ENCODE peak calls at places on chromosomes 4 and X, in seven cellular contexts. W, I, T, P, B, M and X are unnamed samples.

GRCh38 chr4:85909851-85910250 is 434.9 kb downstream of the ARHGAP24 start:
- DNase-seq in W (no peak), I (no peak), T (no peak), P (no peak), B (no peak), M (no peak), X (no peak)

GRCh38 chrX:8201896-8202331 is 30.8 kb upstream of the VCX2 start:
- DNase-seq in W (no peak), I (no peak), T (no peak), P (peak), B (no peak), M (no peak), X (no peak)

GRCh38 chrX:29726811-29727210 is 488.6 kb upstream of the MAGEB2 start:
- DNase-seq in W (no peak), I (no peak), T (peak), P (no peak), B (no peak), M (no peak), X (no peak)

GRCh38 chr4:105709081-105709450 is 482 bp downstream of the GSTCD start:
- DNase-seq in W (no peak), I (no peak), T (no peak), P (peak), B (no peak), M (no peak), X (no peak)

GRCh38 chrX:17067534-17067933 is 121.1 kb downstream of the REPS2 start:
- DNase-seq in W (no peak), I (no peak), T (no peak), P (no peak), B (no peak), M (no peak), X (no peak)

GRCh38 chrX:10482262-10482661 is 138.1 kb downstream of the MID1 start:
- DNase-seq in W (no peak), I (peak), T (no peak), P (no peak), B (no peak), M (no peak), X (no peak)

GRCh38 chrX:115339441-115340025 is 50.0 kb downstream of the LUZP4 start:
- DNase-seq in W (no peak), I (no peak), T (no peak), P (no peak), B (no peak), M (no peak), X (no peak)

GRCh38 chrX:93695981-93696380 is 22.0 kb downstream of the FAM133A start:
- DNase-seq in W (no peak), I (no peak), T (no peak), P (no peak), B (no peak), M (no peak), X (no peak)

GRCh38 chr4:30553151-30553550 is 167.0 kb upstream of the PCDH7 start:
- DNase-seq in W (no peak), I (no peak), T (no peak), P (no peak), B (no peak), M (no peak), X (no peak)

GRCh38 chr4:36551697-36552214 is 270.3 kb downstream of the DTHD1 start:
- DNase-seq in W (no peak), I (no peak), T (no peak), P (no peak), B (no peak), M (no peak), X (no peak)

GRCh38 chr4:103137446-103137827 is 37.8 kb upstream of the BDH2 start:
- DNase-seq in W (no peak), I (no peak), T (no peak), P (peak), B (no peak), M (no peak), X (no peak)

GRCh38 chrX:15107367-15107988 is 162.4 kb downstream of the ASB9 start:
- DNase-seq in W (no peak), I (no peak), T (no peak), P (no peak), B (no peak), M (no peak), X (no peak)

GRCh38 chrX:140766024-140766611 is 56.6 kb downstream of the LINC00632 start:
- DNase-seq in W (no peak), I (peak), T (no peak), P (peak), B (no peak), M (peak), X (peak)

GRCh38 chr4:25552580-25553271 is 102.9 kb upstream of the SLC34A2 start:
- DNase-seq in W (no peak), I (peak), T (no peak), P (no peak), B (no peak), M (no peak), X (peak)

GRCh38 chr4:110550260-110550659 is 72.6 kb downstream of the PITX2 start:
- DNase-seq in W (no peak), I (no peak), T (no peak), P (peak), B (no peak), M (no peak), X (no peak)

GRCh38 chr4:85701881-85702321 is 227.0 kb downstream of the ARHGAP24 start:
- DNase-seq in W (no peak), I (no peak), T (no peak), P (no peak), B (no peak), M (no peak), X (no peak)

GRCh38 chrX:109952985-109953905 is 49.7 kb upstream of the TMEM164 start:
- DNase-seq in W (no peak), I (no peak), T (no peak), P (no peak), B (no peak), M (no peak), X (no peak)

GRCh38 chr4:39470402-39470801 is 11.5 kb downstream of the LIAS start:
- DNase-seq in W (no peak), I (no peak), T (no peak), P (no peak), B (no peak), M (no peak), X (no peak)

GRCh38 chr4:77564231-77564630 is 41.4 kb upstream of the CXCL13 start:
- DNase-seq in W (no peak), I (peak), T (no peak), P (no peak), B (peak), M (peak), X (peak)

GRCh38 chr4:108007984-108008383 is 18.3 kb downstream of the HADH start:
- DNase-seq in W (no peak), I (peak), T (no peak), P (no peak), B (no peak), M (no peak), X (no peak)

GRCh38 chr4:176137626-176138025 is 57.8 kb downstream of the SPATA4 start:
- DNase-seq in W (no peak), I (no peak), T (no peak), P (peak), B (no peak), M (no peak), X (no peak)

GRCh38 chr4:109440948-109441347 is 7.3 kb downstream of the SEC24B start:
- DNase-seq in W (no peak), I (no peak), T (no peak), P (no peak), B (no peak), M (no peak), X (no peak)

GRCh38 chrX:38991656-38992558 is 190.6 kb downstream of the MID1IP1 start:
- DNase-seq in W (no peak), I (no peak), T (no peak), P (peak), B (no peak), M (no peak), X (no peak)

GRCh38 chr4:157701695-157701994 is 471.2 kb downstream of the GASK1B start:
- DNase-seq in W (no peak), I (no peak), T (no peak), P (peak), B (no peak), M (no peak), X (no peak)